ENCODE peak calls at places on chromosomes 12 and 14, in nine cellular contexts. Y is astrocyte of the cerebellum, L is progenitor cell of endocrine pancreas, A is psoas muscle, B is fibroblast of lung, G is GM12864, J is HL-60, I is nephron progenitor cell, Q is coronary artery. U is an unnamed sample.

GRCh38 chr12:65960820-65961691 is 136.8 kb downstream of the HMGA2 start:
- DNase-seq in Y (peak; percentile 68), L (no peak), A (no peak), B (peak; percentile 83), G (no peak), J (no peak), I (peak; percentile 54), Q (no peak), U (peak; percentile 57)

GRCh38 chr12:508795-509194 is 49.1 kb downstream of the B4GALNT3 start:
- DNase-seq in Y (no peak), L (no peak), A (no peak), B (no peak), G (no peak), J (no peak), I (no peak), Q (no peak), U (peak; percentile 73)

GRCh38 chr12:117452071-117452470 is 90.6 kb upstream of the NOS1 start:
- DNase-seq in Y (no peak), L (no peak), A (no peak), B (no peak), G (no peak), J (no peak), I (no peak), Q (no peak), U (no peak)

GRCh38 chr14:32407170-32407569 is 78.1 kb downstream of the AKAP6 start:
- DNase-seq in Y (no peak), L (no peak), A (no peak), B (peak; percentile 36), G (no peak), J (no peak), I (no peak), Q (no peak), U (no peak)

GRCh38 chr12:12585115-12585862 is 22.6 kb upstream of the DUSP16 start:
- DNase-seq in Y (no peak), L (no peak), A (no peak), B (peak; percentile 24), G (no peak), J (no peak), I (no peak), Q (no peak), U (peak; percentile 47)

GRCh38 chr14:31208546-31209424 is 1.2 kb upstream of the HECTD1 start:
- DNase-seq in Y (no peak), L (no peak), A (no peak), B (no peak), G (no peak), J (no peak), I (no peak), Q (no peak), U (no peak)

GRCh38 chr12:118126119-118126757 is 9.7 kb upstream of the PEBP1 start:
- DNase-seq in Y (no peak), L (no peak), A (no peak), B (no peak), G (no peak), J (no peak), I (no peak), Q (no peak), U (no peak)

GRCh38 chr12:3727877-3728632 is 24.9 kb downstream of the CRACR2A start:
- DNase-seq in Y (no peak), L (no peak), A (no peak), B (peak; percentile 48), G (no peak), J (peak; percentile 88), I (no peak), Q (no peak), U (no peak)

GRCh38 chr12:100382327-100382726 is 25.5 kb downstream of the SLC17A8 start:
- DNase-seq in Y (no peak), L (no peak), A (no peak), B (no peak), G (no peak), J (no peak), I (no peak), Q (no peak), U (no peak)

GRCh38 chr12:101839324-101840283 is 8.8 kb upstream of the GNPTAB start:
- DNase-seq in Y (peak; percentile 48), L (peak; percentile 16), A (peak; percentile 58), B (peak; percentile 41), G (peak; percentile 58), J (peak; percentile 62), I (peak; percentile 70), Q (no peak), U (peak; percentile 78)

GRCh38 chr12:124732275-124733075 is 131.2 kb downstream of the SCARB1 start:
- DNase-seq in Y (no peak), L (no peak), A (no peak), B (peak; percentile 81), G (no peak), J (no peak), I (no peak), Q (no peak), U (no peak)

GRCh38 chr12:50925342-50925651 is 27.0 kb upstream of the HIGD1C start:
- DNase-seq in Y (no peak), L (no peak), A (no peak), B (no peak), G (no peak), J (peak; percentile 5), I (no peak), Q (no peak), U (no peak)

GRCh38 chr12:51011960-51012359 is 14.2 kb downstream of the SLC11A2 start:
- DNase-seq in Y (no peak), L (no peak), A (no peak), B (peak; percentile 22), G (no peak), J (no peak), I (no peak), Q (no peak), U (peak; percentile 43)

GRCh38 chr14:59897757-59898383 is 22.1 kb upstream of the LRRC9 start:
- DNase-seq in Y (peak; percentile 46), L (peak; percentile 18), A (no peak), B (peak; percentile 6), G (no peak), J (peak; percentile 30), I (peak; percentile 23), Q (no peak), U (peak; percentile 48)

GRCh38 chr12:78636253-78636855 is 228.2 kb upstream of the SYT1 start:
- DNase-seq in Y (no peak), L (no peak), A (no peak), B (no peak), G (no peak), J (peak; percentile 38), I (no peak), Q (no peak), U (peak; percentile 73)

GRCh38 chr12:80565276-80565675 is 121.2 kb downstream of the PTPRQ start:
- DNase-seq in Y (no peak), L (no peak), A (no peak), B (peak; percentile 44), G (no peak), J (no peak), I (no peak), Q (no peak), U (peak; percentile 38)

GRCh38 chr14:50109342-50109741 is 7.0 kb downstream of the VCPKMT start:
- DNase-seq in Y (peak; percentile 4), L (no peak), A (no peak), B (peak; percentile 14), G (no peak), J (no peak), I (no peak), Q (no peak), U (peak; percentile 20)

GRCh38 chr14:23942587-23942986 is 11.0 kb upstream of the DHRS4 start:
- DNase-seq in Y (no peak), L (no peak), A (no peak), B (no peak), G (no peak), J (no peak), I (no peak), Q (no peak), U (peak; percentile 11)

GRCh38 chr12:65741662-65742480 is 82.4 kb upstream of the HMGA2 start:
- DNase-seq in Y (no peak), L (peak; percentile 61), A (no peak), B (peak; percentile 59), G (no peak), J (no peak), I (peak; percentile 91), Q (no peak), U (peak; percentile 48)

GRCh38 chr14:66426451-66426850 is 59.7 kb upstream of the CCDC196 start:
- DNase-seq in Y (no peak), L (no peak), A (no peak), B (no peak), G (no peak), J (no peak), I (no peak), Q (no peak), U (no peak)

GRCh38 chr14:36208690-36209278 is 32.3 kb upstream of the PTCSC3 start:
- DNase-seq in Y (no peak), L (no peak), A (no peak), B (no peak), G (no peak), J (no peak), I (no peak), Q (no peak), U (no peak)

GRCh38 chr12:57616383-57617101 is 5.3 kb downstream of the ARHGEF25 start:
- DNase-seq in Y (no peak), L (no peak), A (peak; percentile 46), B (peak; percentile 39), G (no peak), J (no peak), I (no peak), Q (no peak), U (peak; percentile 85)

GRCh38 chr12:123063535-123063934 is 83.1 kb downstream of the ARL6IP4 start:
- DNase-seq in Y (no peak), L (no peak), A (peak; percentile 23), B (no peak), G (no peak), J (peak; percentile 17), I (no peak), Q (no peak), U (no peak)
- TF ChIP-seq CTCF in Y (peak; percentile 52), L (peak; percentile 40), A (peak; percentile 12), B (peak; percentile 43), G (peak; percentile 61), J (no peak), I (peak; percentile 38), Q (no peak), U (no peak)

GRCh38 chr14:93543766-93544165 is 113.0 kb downstream of the UNC79 start:
- DNase-seq in Y (no peak), L (no peak), A (no peak), B (peak; percentile 14), G (no peak), J (no peak), I (no peak), Q (no peak), U (peak; percentile 39)
- TF ChIP-seq CTCF in Y (peak; percentile 19), L (peak; percentile 56), A (no peak), B (peak; percentile 43), G (peak; percentile 28), J (no peak), I (peak; percentile 32), Q (no peak), U (peak; percentile 41)

DNA sequence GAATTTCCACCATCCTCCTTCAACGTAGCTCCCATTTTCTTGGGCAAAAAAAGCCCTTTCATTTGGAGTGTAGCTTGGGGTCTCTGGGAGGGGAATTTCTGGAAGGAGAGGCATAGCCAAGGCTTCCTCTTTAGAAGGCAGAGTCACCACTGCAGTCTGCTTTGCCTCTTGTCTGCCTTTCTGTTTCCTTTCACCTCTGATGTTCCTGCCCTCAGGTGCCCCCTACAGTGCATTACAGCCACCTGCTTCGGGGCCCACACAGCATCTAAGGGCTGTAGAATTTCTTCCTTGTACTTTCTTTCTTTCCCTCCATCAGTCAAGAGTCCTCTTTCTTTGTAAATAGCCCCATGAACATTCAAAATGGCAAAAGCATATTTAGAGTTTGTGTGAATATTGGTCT is 1313.9 kb downstream of the TMEM121 start:
- DNase-seq in Y (no peak), L (no peak), A (no peak), B (no peak), G (no peak), J (no peak), I (no peak), Q (no peak), U (no peak)
- TF ChIP-seq CTCF in Y (no peak), L (no peak), A (no peak), B (no peak), G (peak; percentile 52), J (no peak), I (no peak), Q (no peak), U (no peak)

GRCh38 chr12:6526766-6527525 is 7.4 kb upstream of the GAPDH start:
- DNase-seq in Y (no peak), L (no peak), A (no peak), B (no peak), G (no peak), J (no peak), I (no peak), Q (no peak), U (peak; percentile 64)
- TF ChIP-seq CTCF in Y (no peak), L (no peak), A (no peak), B (no peak), G (no peak), J (no peak), I (no peak), Q (no peak), U (no peak)

U was measured in epithelial cell of esophagus.